ENCODE peak calls at places on chromosomes 16 and 17, in five cellular contexts. X, M, I, L and W are unnamed samples.

GRCh38 chr16:72001180-72001890 is 1.1 kb upstream of the PKD1L3 start:
- DNase-seq in X (no peak), M (no peak), I (no peak), L (no peak), W (no peak)

GRCh38 chr17:82412535-82413520 is 5.3 kb upstream of the HEXD start:
- DNase-seq in X (no peak), M (no peak), I (no peak), L (no peak), W (no peak)

GRCh38 chr16:47848481-47849109 is 307.2 kb downstream of the ABCC12 start:
- DNase-seq in X (no peak), M (peak), I (peak), L (peak), W (peak)

GRCh38 chr17:42087736-42088705 is 10.3 kb downstream of the ZNF385C start:
- DNase-seq in X (no peak), M (no peak), I (no peak), L (no peak), W (no peak)

GRCh38 chr17:9284884-9285283 is 263.6 kb downstream of the NTN1 start:
- DNase-seq in X (no peak), M (no peak), I (no peak), L (peak), W (no peak)

GRCh38 chr16:81531415-81531814 is 86.8 kb downstream of the CMIP start:
- DNase-seq in X (peak), M (no peak), I (no peak), L (no peak), W (no peak)

GRCh38 chr16:13203725-13204124 is 302.3 kb downstream of the SHISA9 start:
- DNase-seq in X (no peak), M (no peak), I (no peak), L (no peak), W (no peak)

GRCh38 chr16:652454-653021 is 3.4 kb downstream of the WDR90 start:
- DNase-seq in X (no peak), M (no peak), I (no peak), L (no peak), W (no peak)

GRCh38 chr17:80836971-80837481 is 154.6 kb upstream of the CHMP6 start:
- DNase-seq in X (peak), M (no peak), I (no peak), L (no peak), W (no peak)

GRCh38 chr16:10001258-10001785 is 180.9 kb downstream of the GRIN2A start:
- DNase-seq in X (no peak), M (no peak), I (no peak), L (no peak), W (no peak)

GRCh38 chr17:76075364-76076099 is 951 bp downstream of the GALR2 start:
- DNase-seq in X (no peak), M (peak), I (no peak), L (no peak), W (no peak)

GRCh38 chr16:1363501-1364041 is 11.8 kb downstream of the GNPTG start:
- DNase-seq in X (peak), M (peak), I (peak), L (peak), W (no peak)

GRCh38 chr16:8854298-8854948 is 14.4 kb downstream of the CARHSP1 start:
- DNase-seq in X (peak), M (peak), I (no peak), L (no peak), W (no peak)

GRCh38 chr16:76303637-76304314 is 26.6 kb downstream of the CNTNAP4 start:
- DNase-seq in X (no peak), M (no peak), I (no peak), L (no peak), W (no peak)

GRCh38 chr17:79045830-79046500 is 22.0 kb downstream of the C1QTNF1 start:
- DNase-seq in X (peak), M (peak), I (peak), L (peak), W (no peak)

GRCh38 chr17:16398270-16399267 is 16.8 kb upstream of the TRPV2 start:
- DNase-seq in X (peak), M (peak), I (no peak), L (no peak), W (no peak)

GRCh38 chr16:56357765-56358322 is 67.5 kb downstream of the AMFR start:
- DNase-seq in X (peak), M (no peak), I (no peak), L (no peak), W (no peak)

GRCh38 chr16:30429418-30429677 is 482 bp downstream of the DCTPP1 start:
- DNase-seq in X (no peak), M (no peak), I (no peak), L (no peak), W (no peak)

GRCh38 chr17:9538626-9539025 is 37.0 kb downstream of the STX8 start:
- DNase-seq in X (no peak), M (no peak), I (no peak), L (no peak), W (no peak)

GRCh38 chr17:80792373-80792781 is 199.3 kb upstream of the CHMP6 start:
- DNase-seq in X (no peak), M (peak), I (no peak), L (peak), W (no peak)

GRCh38 chr16:53518550-53519416 is 15.8 kb upstream of the AKTIP start:
- DNase-seq in X (peak), M (peak), I (peak), L (peak), W (no peak)

GRCh38 chr17:7825206-7825980 is 8.6 kb upstream of the KDM6B start:
- DNase-seq in X (peak), M (peak), I (no peak), L (peak), W (no peak)

GRCh38 chr16:84136331-84137125 is 8.4 kb downstream of the HSDL1 start:
- DNase-seq in X (no peak), M (no peak), I (no peak), L (peak), W (no peak)

GRCh38 chr16:54199486-54200160 is 87.0 kb downstream of the IRX3 start:
- DNase-seq in X (no peak), M (no peak), I (no peak), L (no peak), W (no peak)

GRCh38 chr17:17792551-17793377 is 44.0 kb downstream of the SREBF1 start:
- DNase-seq in X (peak), M (no peak), I (no peak), L (peak), W (peak)

GRCh38 chr17:70072900-70073299 is 2.1 kb upstream of the KCNJ16 start:
- DNase-seq in X (no peak), M (no peak), I (no peak), L (no peak), W (no peak)

GRCh38 chr16:10536814-10537389 is 43.5 kb downstream of the EMP2 start:
- DNase-seq in X (no peak), M (no peak), I (no peak), L (no peak), W (no peak)

GRCh38 chr16:58503863-58504688 is 4.1 kb downstream of the NDRG4 start:
- DNase-seq in X (peak), M (no peak), I (no peak), L (no peak), W (no peak)

GRCh38 chr17:77366206-77366557 is 225.4 kb downstream of the SEC14L1 start:
- DNase-seq in X (peak), M (no peak), I (no peak), L (no peak), W (no peak)

GRCh38 chr17:77124192-77124908 is 16.4 kb upstream of the SEC14L1 start:
- DNase-seq in X (no peak), M (peak), I (no peak), L (peak), W (no peak)

GRCh38 chr16:51151951-51152663 is 1.0 kb upstream of the SALL1 start:
- DNase-seq in X (no peak), M (peak), I (no peak), L (peak), W (peak)
- H3K4me3 ChIP-seq in X (peak), M (peak), I (no peak), L (peak), W (peak)

GRCh38 chr17:67246648-67247415 is 1.8 kb upstream of the HELZ start:
- DNase-seq in X (peak), M (peak), I (peak), L (peak), W (no peak)
- H3K4me3 ChIP-seq in X (peak), M (peak), I (no peak), L (peak), W (peak)

DNA sequence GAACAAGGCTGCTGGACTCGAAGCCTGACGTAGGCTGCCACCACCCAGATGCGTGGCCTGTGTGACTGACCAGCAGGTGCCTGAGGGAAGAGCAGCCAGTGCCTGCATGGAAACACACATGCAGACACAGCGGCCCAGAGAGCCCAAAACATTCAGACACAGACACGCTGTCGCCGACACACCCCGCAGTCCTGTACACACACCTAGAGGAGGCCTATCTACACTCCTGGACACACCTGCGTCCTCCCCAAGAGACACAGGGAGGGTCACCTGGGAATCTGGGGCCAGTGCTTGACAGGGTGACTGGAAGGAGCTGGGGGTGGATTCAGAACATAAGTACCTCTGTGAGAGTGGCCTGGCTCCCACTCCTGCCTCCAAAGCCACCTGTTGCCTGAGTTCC is 6.1 kb upstream of the TSPOAP1 start:
- DNase-seq in X (peak), M (no peak), I (no peak), L (no peak), W (no peak)
- H3K4me3 ChIP-seq in X (peak), M (no peak), I (no peak), L (no peak), W (no peak)

DNA sequence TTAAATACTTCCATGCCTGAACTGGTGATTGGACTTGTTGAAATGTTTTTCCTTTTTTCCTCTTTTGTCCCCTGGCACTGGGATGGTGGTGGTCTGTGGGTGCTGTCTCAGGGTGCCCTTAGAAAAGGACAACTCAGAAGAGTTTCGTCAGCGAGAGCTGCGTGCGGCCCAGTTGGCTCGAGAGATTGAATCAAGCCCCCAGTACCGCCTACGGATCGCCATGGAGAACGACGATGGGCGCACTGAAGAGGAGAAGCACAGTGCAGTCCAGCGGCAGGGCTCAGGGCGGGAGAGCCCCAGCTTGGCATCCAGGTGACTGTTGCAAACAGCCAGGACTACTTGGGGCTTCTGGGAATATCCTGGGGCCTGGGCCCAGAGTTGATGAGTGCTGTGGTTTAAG is 6.9 kb downstream of the ATXN2L start:
- DNase-seq in X (no peak), M (no peak), I (no peak), L (no peak), W (no peak)
- H3K4me3 ChIP-seq in X (no peak), M (no peak), I (no peak), L (no peak), W (no peak)

GRCh38 chr16:87946596-87947350 is 4.5 kb upstream of the BANP start:
- DNase-seq in X (no peak), M (no peak), I (no peak), L (no peak), W (no peak)

GRCh38 chr16:87948735-87949070 is 2.5 kb upstream of the BANP start:
- DNase-seq in X (no peak), M (no peak), I (no peak), L (no peak), W (no peak)

GRCh38 chr16:87949071-87949744 is 2.0 kb upstream of the BANP start:
- DNase-seq in X (no peak), M (no peak), I (no peak), L (no peak), W (no peak)

GRCh38 chr16:87948119-87948545 is 3.1 kb upstream of the BANP start:
- DNase-seq in X (no peak), M (no peak), I (no peak), L (no peak), W (no peak)

DNA sequence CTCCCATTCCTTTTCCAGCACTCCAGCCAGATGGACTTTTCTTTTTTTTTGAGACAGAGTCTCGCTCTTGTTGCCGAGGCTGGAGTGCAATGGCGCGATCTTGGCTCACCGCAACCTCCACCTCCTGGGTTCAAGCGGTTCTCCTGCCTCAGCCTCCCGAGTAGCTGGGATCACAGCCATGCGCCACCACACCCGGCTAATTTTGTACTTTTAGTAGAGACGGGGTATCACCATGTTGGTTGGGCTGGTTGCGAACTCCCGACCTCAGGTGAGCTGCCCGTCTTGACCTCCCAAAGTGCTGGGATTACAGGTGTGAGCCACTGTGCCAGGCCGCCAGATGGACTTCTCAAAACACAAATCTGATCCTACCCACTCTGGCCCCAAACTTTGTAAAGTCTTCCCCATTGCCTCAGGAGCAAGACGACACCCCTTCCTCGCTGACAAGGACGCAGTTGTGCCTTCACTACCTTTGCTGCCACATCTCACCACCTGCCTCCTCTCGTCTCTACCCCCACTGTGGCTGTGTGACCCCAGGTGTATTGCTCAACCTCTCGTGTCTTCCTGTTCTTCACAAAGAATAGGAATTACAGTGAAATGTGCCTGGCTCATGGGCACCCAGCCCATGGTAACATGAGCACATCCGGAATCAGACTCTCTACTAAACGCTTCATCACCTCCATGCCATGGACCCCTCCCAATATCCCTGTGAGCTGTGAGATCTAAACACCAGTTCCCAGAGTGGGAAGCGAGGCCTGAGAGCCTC is 3.7 kb upstream of the BANP start:
- DNase-seq in X (no peak), M (no peak), I (no peak), L (no peak), W (no peak)
- H3K4me3 ChIP-seq in X (no peak), M (no peak), I (no peak), L (no peak), W (no peak)

DNA sequence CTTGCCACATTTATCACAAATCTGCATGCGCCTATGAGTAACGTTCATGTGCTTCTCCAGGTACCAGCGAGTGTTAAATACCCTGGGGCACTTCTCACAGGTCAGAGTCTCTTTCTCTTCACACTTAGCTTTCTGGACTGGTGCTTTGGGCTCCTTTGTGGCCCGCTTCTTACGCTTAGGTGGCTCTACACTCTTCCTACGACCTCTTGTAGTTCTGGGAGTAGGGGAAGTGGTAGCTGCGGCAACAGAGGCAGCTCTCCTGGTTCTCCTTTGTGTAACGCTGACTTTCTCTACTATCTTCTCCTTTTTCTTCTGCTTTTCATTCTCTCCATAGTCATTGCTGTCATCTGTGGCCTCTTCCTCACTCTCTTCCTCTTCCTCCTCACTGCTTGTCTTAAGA is 45.2 kb downstream of the ZNF652 start:
- DNase-seq in X (no peak), M (no peak), I (no peak), L (no peak), W (no peak)
- H3K4me3 ChIP-seq in X (no peak), M (no peak), I (no peak), L (no peak), W (no peak)